ENCODE peak calls at places on chromosome 14, in four cellular contexts. C, Y, S and I are unnamed samples.
A peak's percentile ranks its signal among the peaks of the same experiment; 100 is the strongest.

GRCh38 chr14:37985826-37986470 is 221.8 kb upstream of the SSTR1 start:
- DNase-seq in C (peak; percentile 4), Y (peak; percentile 69), S (peak; percentile 4), I (peak; percentile 74)

GRCh38 chr14:58280954-58281787 is 17.2 kb upstream of the ARID4A start:
- DNase-seq in C (peak; percentile 84), Y (peak; percentile 96), S (peak; percentile 32), I (peak; percentile 94)

GRCh38 chr14:37048666-37049071 is 123.7 kb downstream of the SLC25A21 start:
- DNase-seq in C (peak; percentile 73), Y (peak; percentile 72), S (no peak), I (no peak)

GRCh38 chr14:97517566-97518234 is 720.5 kb downstream of the VRK1 start:
- DNase-seq in C (no peak), Y (no peak), S (no peak), I (no peak)

GRCh38 chr14:38721822-38722431 is 381.1 kb downstream of the SEC23A start:
- DNase-seq in C (peak; percentile 3), Y (peak; percentile 68), S (peak; percentile 35), I (peak; percentile 56)

GRCh38 chr14:23131482-23131881 is 12.4 kb upstream of the CEBPE start:
- DNase-seq in C (no peak), Y (no peak), S (no peak), I (no peak)

GRCh38 chr14:29235991-29236390 is 469.4 kb downstream of the FOXG1 start:
- DNase-seq in C (no peak), Y (peak; percentile 64), S (no peak), I (peak; percentile 34)

GRCh38 chr14:68506021-68506644 is 286.7 kb downstream of the ZFP36L1 start:
- DNase-seq in C (peak; percentile 45), Y (peak; percentile 81), S (no peak), I (peak; percentile 36)

GRCh38 chr14:61644834-61645233 is 50.5 kb upstream of the HIF1A start:
- DNase-seq in C (no peak), Y (no peak), S (peak; percentile 20), I (peak; percentile 21)

GRCh38 chr14:80942158-80942738 is 710 bp upstream of the CEP128 start:
- DNase-seq in C (no peak), Y (no peak), S (no peak), I (no peak)

GRCh38 chr14:32224731-32225377 is 21.8 kb upstream of the RNU6-8 start:
- DNase-seq in C (peak; percentile 46), Y (peak; percentile 59), S (no peak), I (peak; percentile 71)

GRCh38 chr14:55864890-55865655 is 253.1 kb upstream of the PELI2 start:
- DNase-seq in C (no peak), Y (no peak), S (no peak), I (no peak)

GRCh38 chr14:93047187-93047586 is 68.5 kb downstream of the ITPK1 start:
- DNase-seq in C (no peak), Y (no peak), S (no peak), I (no peak)

GRCh38 chr14:39766397-39767000 is 334.3 kb upstream of the FBXO33 start:
- DNase-seq in C (no peak), Y (no peak), S (no peak), I (no peak)

GRCh38 chr14:50573862-50574261 is 13.9 kb downstream of the ATL1 start:
- DNase-seq in C (peak; percentile 9), Y (no peak), S (no peak), I (no peak)

GRCh38 chr14:100902295-100902694 is 1.2 kb downstream of the RTL1 start:
- DNase-seq in C (no peak), Y (no peak), S (no peak), I (no peak)

GRCh38 chr14:88840926-88841325 is 16.5 kb downstream of the TTC8 start:
- DNase-seq in C (no peak), Y (no peak), S (no peak), I (no peak)

GRCh38 chr14:22339277-22339676 is 249.7 kb downstream of the DAD1 start:
- DNase-seq in C (no peak), Y (peak; percentile 92), S (no peak), I (peak; percentile 75)

GRCh38 chr14:21923820-21924219 is 250.2 kb upstream of the OR4E1 start:
- DNase-seq in C (no peak), Y (no peak), S (no peak), I (no peak)

GRCh38 chr14:81594012-81594411 is 60.4 kb upstream of the SEL1L start:
- DNase-seq in C (no peak), Y (no peak), S (no peak), I (no peak)

GRCh38 chr14:106460916-106461315 is 934.5 kb downstream of the TMEM121 start:
- DNase-seq in C (no peak), Y (no peak), S (no peak), I (no peak)

GRCh38 chr14:106455026-106455425 is 928.6 kb downstream of the TMEM121 start:
- DNase-seq in C (no peak), Y (no peak), S (no peak), I (no peak)

GRCh38 chr14:106459971-106460730 is 933.8 kb downstream of the TMEM121 start:
- DNase-seq in C (peak; percentile 3), Y (no peak), S (peak; percentile 80), I (no peak)
- TF ChIP-seq CTCF in C (peak; percentile 17), Y (no peak), S (peak; percentile 32), I (no peak)

GRCh38 chr14:96095581-96096476 is 56.7 kb downstream of the C14orf132 start:
- DNase-seq in C (peak; percentile 59), Y (peak; percentile 70), S (no peak), I (peak; percentile 72)
- TF ChIP-seq CTCF in C (no peak), Y (no peak), S (no peak), I (peak; percentile 6)

DNA sequence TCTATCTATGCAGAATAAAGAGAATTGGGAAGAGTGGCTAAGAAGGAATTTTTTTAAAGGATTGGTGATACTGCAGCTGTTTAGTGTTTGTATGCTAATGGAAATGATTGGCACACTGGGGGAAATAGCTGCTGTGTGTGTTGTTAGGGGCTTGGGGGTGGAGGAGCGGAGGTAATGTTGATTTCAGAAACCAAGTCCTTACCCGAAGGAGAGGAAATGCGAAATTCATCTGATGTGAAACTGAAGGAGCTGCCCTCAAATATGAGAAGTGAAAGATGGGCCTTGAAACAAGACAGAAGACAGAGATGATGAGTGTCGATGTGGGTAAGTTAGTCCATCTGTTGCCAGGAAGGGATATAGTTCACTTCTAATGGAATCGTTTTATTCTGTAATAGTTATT is 21.2 kb upstream of the RNASE12 start:
- DNase-seq in C (no peak), Y (no peak), S (peak; percentile 42), I (no peak)
- TF ChIP-seq CTCF in C (no peak), Y (no peak), S (no peak), I (no peak)

DNA sequence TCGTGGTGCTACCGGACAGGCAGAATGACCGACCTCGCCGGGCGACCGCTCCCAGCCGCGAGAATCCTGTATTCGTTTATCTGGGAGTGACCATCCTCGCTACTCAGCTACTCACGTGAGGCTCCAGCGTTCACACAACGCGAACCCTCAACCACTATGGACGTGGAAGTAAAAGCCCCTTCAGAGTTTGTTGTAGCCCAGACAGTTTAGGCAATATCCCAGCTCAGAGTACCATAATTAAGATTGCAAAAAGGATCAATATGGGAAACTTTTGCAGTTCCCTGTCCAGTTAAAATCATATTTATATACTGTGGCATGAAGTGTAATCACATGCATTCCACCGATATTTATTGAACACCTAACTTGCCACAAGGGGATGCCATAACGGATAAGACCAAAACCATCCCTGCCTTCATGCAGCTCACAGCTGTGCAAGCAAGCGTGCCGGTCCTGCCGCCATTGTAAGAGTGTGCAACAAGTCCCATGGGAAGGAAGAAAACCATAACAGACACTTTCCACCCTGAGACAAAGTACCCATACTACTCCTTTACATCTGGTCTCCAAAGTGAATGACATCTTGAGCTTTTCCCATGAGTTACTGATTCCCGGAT is 938 bp upstream of the MAX start:
- DNase-seq in C (no peak), Y (peak; percentile 41), S (no peak), I (peak; percentile 24)
- TF ChIP-seq CTCF in C (peak; percentile 28), Y (no peak), S (no peak), I (no peak)

DNA sequence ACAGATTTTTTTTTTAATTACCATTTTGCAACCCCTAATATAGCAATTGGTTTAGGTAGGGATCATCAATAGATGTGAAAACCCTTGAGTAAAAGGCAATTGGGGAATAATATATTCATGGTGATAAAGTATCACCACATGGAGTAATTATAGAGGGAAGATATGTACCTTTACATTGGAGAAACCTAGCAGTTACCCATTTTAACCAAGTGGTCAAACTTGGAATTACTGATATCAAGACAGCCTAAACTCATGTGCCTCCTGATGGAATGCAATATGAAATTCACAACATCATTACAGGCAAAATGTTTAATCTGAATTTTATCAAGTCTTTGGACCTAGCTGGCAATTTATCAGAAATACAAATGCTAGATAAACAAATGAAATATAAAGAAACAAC is 6.7 kb upstream of the SLC10A1 start:
- DNase-seq in C (peak; percentile 13), Y (no peak), S (no peak), I (no peak)
- TF ChIP-seq CTCF in C (peak; percentile 10), Y (peak; percentile 16), S (no peak), I (peak; percentile 30)

DNA sequence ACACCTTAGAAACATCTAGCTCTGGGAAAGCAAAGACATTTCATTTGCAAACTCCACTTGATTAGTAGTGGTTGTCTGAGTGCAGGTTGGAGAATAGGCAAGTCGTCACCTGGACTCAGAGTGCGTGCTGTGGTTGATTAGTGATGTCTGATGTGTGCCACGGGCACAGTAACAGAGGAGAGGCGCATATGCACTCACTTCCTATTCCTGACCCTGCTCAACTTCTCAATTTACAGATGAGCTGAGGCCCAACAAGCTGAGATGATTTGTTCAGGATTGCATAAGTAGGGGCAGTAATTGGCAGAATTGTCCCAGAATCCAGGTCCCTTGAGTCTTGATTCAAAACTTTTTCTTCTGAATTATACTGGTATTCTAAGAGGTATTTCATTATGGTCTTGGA is 44.9 kb downstream of the ADCK1 start:
- DNase-seq in C (no peak), Y (no peak), S (no peak), I (no peak)
- TF ChIP-seq CTCF in C (no peak), Y (no peak), S (no peak), I (no peak)

GRCh38 chr14:25381498-25381897 is 331.6 kb upstream of the STXBP6 start:
- DNase-seq in C (no peak), Y (no peak), S (no peak), I (no peak)

GRCh38 chr14:25371053-25371452 is 321.1 kb upstream of the STXBP6 start:
- DNase-seq in C (no peak), Y (no peak), S (no peak), I (no peak)

DNA sequence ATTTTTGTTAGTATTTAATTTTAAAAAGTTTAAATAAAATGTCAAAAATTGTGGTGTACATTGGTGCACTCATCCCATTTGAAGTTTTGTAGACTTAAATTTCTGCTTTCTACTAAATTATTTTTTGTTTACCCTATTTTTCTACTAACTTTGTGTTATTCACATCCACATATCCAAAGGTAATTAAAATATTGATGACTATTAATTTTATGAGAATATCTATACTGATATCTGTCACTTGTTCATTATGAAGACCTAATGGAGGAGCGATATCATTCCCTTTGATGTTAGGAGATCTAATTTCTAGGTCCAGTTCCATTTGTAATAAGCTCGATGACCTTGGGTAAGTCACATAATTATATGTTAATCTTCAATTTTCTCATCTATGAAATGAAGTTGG is 325.7 kb upstream of the STXBP6 start:
- DNase-seq in C (no peak), Y (no peak), S (no peak), I (no peak)
- TF ChIP-seq CTCF in C (no peak), Y (no peak), S (no peak), I (no peak)